ENCODE peak calls at places on chromosomes 5 and 9, in five cellular contexts. S is tibial nerve, B is body of pancreas, H is choroid plexus epithelial cell, T is AG09309. K is an unnamed sample.

GRCh38 chr5:64144429-64145215 is 21.0 kb upstream of the RNF180 start:
- DNase-seq in B (no peak), T (peak; percentile 8), H (peak; percentile 6), S (no peak), K (no peak)

GRCh38 chr9:98168153-98168780 is 24.2 kb downstream of the CORO2A start:
- DNase-seq in H (no peak), B (no peak), S (no peak), T (no peak), K (no peak)

GRCh38 chr9:131289301-131290038 is at the start of gene PLPP7:
- DNase-seq in T (peak; percentile 41), B (peak; percentile 54), H (peak; percentile 45), S (peak; percentile 61), K (peak; percentile 39)

GRCh38 chr5:117982691-117983090 is 1005.7 kb downstream of the DTWD2 start:
- DNase-seq in S (no peak), H (no peak), T (no peak), B (no peak), K (no peak)

GRCh38 chr9:116717150-116717549 is 30.0 kb downstream of the TRIM32 start:
- DNase-seq in T (no peak), S (no peak), B (no peak), H (peak; percentile 14), K (peak; percentile 16)

GRCh38 chr5:55344392-55344992 is 36.7 kb downstream of the MTREX start:
- DNase-seq in B (peak; percentile 78), T (no peak), S (peak; percentile 74), H (peak; percentile 87), K (peak; percentile 22)

GRCh38 chr9:9117866-9118265 is 1318.3 kb upstream of the DMAC1 start:
- DNase-seq in B (peak; percentile 6), T (no peak), H (no peak), S (no peak), K (no peak)

GRCh38 chr5:76292923-76293322 is 110.2 kb upstream of the IQGAP2 start:
- DNase-seq in T (no peak), S (no peak), H (no peak), B (no peak), K (no peak)

GRCh38 chr9:26375448-26375847 is 517.2 kb downstream of the CAAP1 start:
- DNase-seq in H (no peak), T (no peak), S (no peak), B (no peak), K (peak; percentile 24)

GRCh38 chr5:156956321-156956720 is 6.7 kb downstream of the TIMD4 start:
- DNase-seq in T (no peak), B (no peak), S (no peak), H (no peak), K (no peak)

GRCh38 chr5:95959051-95959963 is 2.3 kb downstream of the ELL2 start:
- DNase-seq in H (peak; percentile 41), S (no peak), B (no peak), T (no peak), K (no peak)

GRCh38 chr9:698937-699336 is 142.6 kb upstream of the DMRT1 start:
- DNase-seq in S (no peak), H (no peak), B (no peak), T (no peak), K (no peak)

GRCh38 chr9:77215874-77216273 is 38.5 kb downstream of the VPS13A start:
- DNase-seq in H (peak; percentile 74), B (no peak), T (no peak), S (no peak), K (no peak)

GRCh38 chr9:128892223-128892892 is 10.4 kb downstream of the LRRC8A start:
- DNase-seq in B (peak; percentile 82), H (peak; percentile 84), T (no peak), S (peak; percentile 73), K (peak; percentile 52)

GRCh38 chr9:131960805-131961495 is 118.7 kb downstream of the MED27 start:
- DNase-seq in B (no peak), S (no peak), H (no peak), T (no peak), K (no peak)

GRCh38 chr9:18710089-18710488 is 236.1 kb downstream of the ADAMTSL1 start:
- DNase-seq in H (peak; percentile 65), S (no peak), B (no peak), T (no peak), K (peak; percentile 52)

GRCh38 chr5:66841264-66841663 is 245.1 kb downstream of the MAST4 start:
- DNase-seq in B (no peak), S (no peak), H (no peak), T (no peak), K (no peak)

GRCh38 chr5:133147815-133148634 is 96.2 kb downstream of the HSPA4 start:
- DNase-seq in S (no peak), T (no peak), H (peak; percentile 73), B (no peak), K (no peak)

GRCh38 chr5:72584466-72584865 is 77.3 kb upstream of the ZNF366 start:
- DNase-seq in T (no peak), H (peak; percentile 65), S (no peak), B (no peak), K (no peak)

GRCh38 chr9:126695186-126696090 is 81.7 kb downstream of the LMX1B start:
- DNase-seq in B (no peak), S (no peak), T (no peak), H (no peak), K (no peak)

GRCh38 chr9:112278152-112278551 is 55.3 kb downstream of the PTBP3 start:
- DNase-seq in T (no peak), S (no peak), H (no peak), B (peak; percentile 10), K (no peak)

GRCh38 chr9:94952553-94953373 is 226.3 kb downstream of the AOPEP start:
- DNase-seq in T (no peak), S (no peak), B (peak; percentile 20), H (no peak), K (no peak)

GRCh38 chr5:178227138-178227659 is 5.4 kb downstream of the PHYKPL start:
- DNase-seq in B (no peak), S (no peak), T (no peak), H (peak; percentile 83), K (no peak)

GRCh38 chr9:104028827-104029226 is 65.3 kb upstream of the SMC2 start:
- DNase-seq in B (no peak), T (no peak), S (no peak), H (no peak), K (no peak)

GRCh38 chr5:115948013-115948605 is 14.2 kb upstream of the LVRN start:
- DNase-seq in H (peak; percentile 67), B (no peak), T (peak; percentile 52), S (no peak), K (peak; percentile 75)

GRCh38 chr5:69007086-69007672 is 86.6 kb upstream of the SLC30A5 start:
- DNase-seq in S (no peak), B (no peak), H (no peak), T (no peak), K (no peak)

GRCh38 chr5:154995679-154996078 is 17.9 kb upstream of the KIF4B start:
- DNase-seq in B (no peak), S (no peak), T (no peak), H (no peak), K (no peak)

GRCh38 chr9:2227468-2227867 is 212.3 kb downstream of the SMARCA2 start:
- DNase-seq in H (no peak), S (no peak), T (peak; percentile 32), B (peak; percentile 16), K (peak; percentile 48)

GRCh38 chr5:134611515-134611914 is 21.1 kb downstream of the SAR1B start:
- DNase-seq in B (no peak), S (no peak), H (no peak), T (no peak), K (no peak)

GRCh38 chr5:127705120-127705892 is 2.1 kb downstream of the CCDC192 start:
- DNase-seq in S (no peak), H (peak; percentile 92), T (peak; percentile 68), B (no peak), K (peak; percentile 48)

GRCh38 chr9:134294228-134295071 is 31.8 kb upstream of the RXRA start:
- DNase-seq in H (peak; percentile 33), S (peak; percentile 38), B (no peak), T (no peak), K (no peak)

GRCh38 chr5:157535042-157535865 is 40.3 kb downstream of the ADAM19 start:
- DNase-seq in B (peak; percentile 16), S (no peak), T (no peak), H (peak; percentile 64), K (no peak)

GRCh38 chr5:149488645-149489306 is 62.5 kb downstream of the CSNK1A1 start:
- DNase-seq in H (no peak), T (no peak), B (no peak), S (no peak), K (no peak)

GRCh38 chr9:93672622-93673270 is 96.4 kb downstream of the PHF2 start:
- DNase-seq in S (no peak), H (no peak), T (no peak), B (peak; percentile 1), K (no peak)

GRCh38 chr9:129888809-129889460 is 53.7 kb downstream of the USP20 start:
- DNase-seq in B (no peak), T (no peak), H (no peak), S (no peak), K (no peak)

GRCh38 chr9:126014726-126015125 is 267.6 kb downstream of the PBX3 start:
- DNase-seq in B (no peak), H (no peak), T (no peak), S (no peak), K (no peak)

GRCh38 chr5:1036504-1037122 is 28.0 kb downstream of the NKD2 start:
- DNase-seq in H (no peak), B (peak; percentile 4), S (no peak), T (no peak), K (no peak)

DNA sequence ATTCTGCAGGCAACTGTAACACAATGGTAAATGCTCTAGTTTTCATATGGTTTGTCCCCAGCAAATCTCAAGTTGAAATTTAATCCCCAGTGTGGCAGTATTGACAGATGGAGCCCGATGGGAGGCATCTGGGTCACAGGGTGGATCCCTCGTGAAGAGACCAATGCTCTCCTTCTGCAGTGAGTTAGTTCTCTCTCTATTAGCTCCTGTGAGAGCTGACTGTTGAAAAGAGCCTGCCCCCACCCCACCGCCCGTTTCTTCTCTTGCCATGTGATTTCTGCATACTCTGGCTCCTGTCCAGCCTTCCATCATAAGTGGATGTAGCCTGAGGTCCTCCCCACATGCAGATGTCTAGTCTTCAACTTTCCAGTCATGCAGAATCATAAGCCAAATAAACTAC is 27.0 kb downstream of the IARS1 start:
- DNase-seq in B (no peak), H (peak; percentile 45), T (no peak), S (no peak), K (no peak)
- H3K4me3 ChIP-seq in B (no peak overlapping the region), H (no peak overlapping the region), T (no peak overlapping the region), S (no peak overlapping the region), K (no peak overlapping the region)

GRCh38 chr5:141840826-141841360 is 37.3 kb downstream of the PCDH1 start:
- DNase-seq in B (no peak), H (no peak), S (no peak), T (no peak), K (no peak)
- H3K4me3 ChIP-seq in B (no peak overlapping the region), H (no peak overlapping the region), S (no peak overlapping the region), T (no peak overlapping the region), K (no peak overlapping the region)

GRCh38 chr5:151214614-151215545 is 9.0 kb downstream of the CCDC69 start:
- DNase-seq in H (no peak), B (no peak), T (no peak), S (no peak), K (no peak)
- H3K4me3 ChIP-seq in H (no peak overlapping the region), B (no peak overlapping the region), T (no peak overlapping the region), S (no peak overlapping the region), K (no peak overlapping the region)

DNA sequence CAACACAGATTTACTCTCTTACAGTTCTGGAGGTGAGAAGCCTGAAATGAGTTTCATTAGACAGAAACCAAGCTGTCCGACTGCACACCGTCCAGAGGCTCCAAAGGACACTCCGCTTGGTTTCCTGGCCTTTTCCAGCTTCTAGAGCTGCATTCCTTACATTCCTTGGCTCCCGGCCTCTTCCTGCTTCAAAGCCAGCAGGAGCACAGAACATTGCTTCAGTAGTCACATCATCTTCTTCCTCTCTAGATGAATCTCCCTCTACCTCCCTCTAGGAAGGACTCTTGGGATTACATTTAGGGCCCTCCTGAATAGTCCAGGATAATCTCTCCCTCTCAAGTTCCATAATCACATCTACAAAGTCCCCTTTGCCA is 213.3 kb downstream of the CDK5RAP2 start:
- DNase-seq in B (peak; percentile 34), H (peak; percentile 91), T (peak; percentile 75), S (no peak), K (peak; percentile 59)
- H3K4me3 ChIP-seq in B (no peak overlapping the region), H (no peak overlapping the region), T (no peak overlapping the region), S (no peak overlapping the region), K (no peak overlapping the region)

K was measured in skeletal muscle cell.